ENCODE peak calls at places on chromosomes 13 and 19, in five cellular contexts. S is mesendoderm, X is germinal center, W is pancreas, F is amniotic epithelial cell. I is an unnamed sample.
A peak's percentile ranks its signal among the peaks of the same experiment; 100 is the strongest.

GRCh38 chr19:58134244-58134643 is 16.3 kb downstream of the ZNF329 start:
- DNase-seq in X (no peak), F (no peak), W (no peak), S (no peak), I (no peak)

GRCh38 chr13:48783181-48783630 is 129.5 kb downstream of the CYSLTR2 start:
- DNase-seq in S (no peak), X (no peak), F (peak; percentile 100), W (no peak), I (peak; percentile 39)

GRCh38 chr19:13169769-13170168 is 19.6 kb downstream of the IER2 start:
- DNase-seq in W (no peak), F (no peak), X (no peak), S (no peak), I (no peak)

GRCh38 chr13:42753697-42754096 is 27.7 kb upstream of the FAM216B start:
- DNase-seq in X (no peak), S (no peak), W (no peak), F (no peak), I (no peak)

GRCh38 chr13:44384778-44385177 is 11.2 kb downstream of the SERP2 start:
- DNase-seq in X (no peak), F (no peak), W (no peak), S (no peak), I (no peak)

GRCh38 chr19:40762754-40763153 is 11.8 kb downstream of the SNRPA start:
- DNase-seq in W (peak; percentile 50), X (no peak), F (no peak), S (no peak), I (no peak)

GRCh38 chr19:29623726-29624488 is 17.8 kb downstream of the POP4 start:
- DNase-seq in F (no peak), W (peak; percentile 66), S (no peak), X (no peak), I (no peak)

GRCh38 chr13:24652346-24652745 is 27.9 kb upstream of the ATP12A start:
- DNase-seq in S (no peak), W (no peak), X (no peak), F (no peak), I (no peak)

GRCh38 chr19:19591133-19591825 is 27.2 kb downstream of the PBX4 start:
- DNase-seq in X (peak; percentile 58), S (peak; percentile 78), W (no peak), F (peak; percentile 89), I (peak; percentile 58)

GRCh38 chr13:59437902-59438301 is 725.8 kb downstream of the DIAPH3 start:
- DNase-seq in W (no peak), X (no peak), F (no peak), S (no peak), I (no peak)

GRCh38 chr13:32264407-32264806 is 50.8 kb downstream of the ZAR1L start:
- DNase-seq in X (no peak), F (peak; percentile 71), W (no peak), S (no peak), I (peak; percentile 42)

GRCh38 chr13:94712812-94713555 is 639 bp upstream of the SOX21 start:
- DNase-seq in W (peak; percentile 75), S (peak; percentile 46), X (no peak), F (peak; percentile 60), I (peak; percentile 34)

GRCh38 chr13:80924596-80924995 is 583.7 kb upstream of the SPRY2 start:
- DNase-seq in W (no peak), S (no peak), X (no peak), F (peak; percentile 50), I (no peak)

GRCh38 chr19:13078897-13079541 is 23.6 kb downstream of the LYL1 start:
- DNase-seq in F (no peak), X (no peak), W (no peak), S (no peak), I (peak; percentile 65)

GRCh38 chr19:44050740-44051653 is 839 bp upstream of the ZNF223 start:
- DNase-seq in F (peak; percentile 2), X (peak; percentile 8), S (no peak), W (no peak), I (peak; percentile 33)

GRCh38 chr13:112153846-112154245 is 86.9 kb downstream of the SOX1 start:
- DNase-seq in F (no peak), W (no peak), S (no peak), X (no peak), I (no peak)

GRCh38 chr13:40986328-40986856 is 32.7 kb downstream of the ELF1 start:
- DNase-seq in X (no peak), W (no peak), S (no peak), F (no peak), I (no peak)

GRCh38 chr19:42088471-42089190 is 12.7 kb downstream of the ZNF574 start:
- DNase-seq in W (no peak), S (no peak), F (peak; percentile 74), X (no peak), I (no peak)

GRCh38 chr19:44960906-44961734 is 5.9 kb downstream of the CLPTM1 start:
- DNase-seq in W (no peak), X (peak; percentile 64), F (no peak), S (no peak), I (peak; percentile 76)

GRCh38 chr19:2538096-2538757 is 62.3 kb downstream of the GADD45B start:
- DNase-seq in S (no peak), X (no peak), W (peak; percentile 2), F (no peak), I (no peak)

GRCh38 chr19:752652-753517 is 2.0 kb downstream of the MISP start:
- DNase-seq in S (no peak), W (peak; percentile 57), F (peak; percentile 90), X (no peak), I (no peak)

GRCh38 chr13:49108204-49108603 is 111.9 kb upstream of the MLNR start:
- DNase-seq in F (no peak), X (no peak), W (no peak), S (no peak), I (no peak)

I was measured in thyroid gland.